ENCODE peak calls at places on chromosomes 6 and 20, in eight cellular contexts. F, J, T, U, G, P, M and N are unnamed samples.

GRCh38 chr20:50193169-50193850 is 2.7 kb downstream of the CEBPB start:
- DNase-seq in F (no peak), P (no peak), M (no peak), J (no peak), T (no peak), G (no peak), U (no peak), N (no peak)

GRCh38 chr20:25276533-25277050 is 28.7 kb downstream of the PYGB start:
- DNase-seq in M (no peak), T (no peak), G (no peak), P (no peak), U (no peak), J (no peak), F (no peak), N (peak; percentile 24)

GRCh38 chr20:1075564-1075963 is 42.8 kb upstream of the PSMF1 start:
- DNase-seq in U (no peak), J (no peak), F (no peak), T (no peak), P (no peak), G (no peak), M (no peak), N (no peak)

GRCh38 chr20:47610247-47610944 is 108.7 kb downstream of the NCOA3 start:
- DNase-seq in U (no peak), F (no peak), G (no peak), J (no peak), P (peak; percentile 63), T (peak; percentile 32), M (peak; percentile 61), N (peak; percentile 46)

GRCh38 chr6:37988131-37988530 is 168.6 kb downstream of the ZFAND3 start:
- DNase-seq in T (no peak), U (no peak), F (no peak), P (no peak), G (no peak), J (no peak), M (no peak), N (no peak)

GRCh38 chr6:113351183-113351834 is 505.8 kb upstream of the MARCKS start:
- DNase-seq in F (no peak), G (no peak), J (no peak), U (no peak), M (no peak), T (no peak), P (no peak), N (no peak)

GRCh38 chr6:166553563-166554271 is 32.8 kb downstream of the RAMACL start:
- DNase-seq in T (no peak), P (no peak), G (no peak), F (no peak), J (no peak), U (no peak), M (no peak), N (no peak)

GRCh38 chr20:2358006-2358405 is 22.7 kb upstream of the TGM6 start:
- DNase-seq in U (no peak), P (no peak), J (no peak), G (no peak), M (no peak), T (no peak), F (no peak), N (no peak)

GRCh38 chr6:146408583-146408982 is 135.1 kb upstream of the RAB32 start:
- DNase-seq in T (no peak), P (no peak), U (no peak), F (no peak), J (no peak), G (no peak), M (no peak), N (no peak)